ENCODE peak calls at places on chromosomes 1 and 21, in five cellular contexts. A, S, W, T and J are unnamed samples.

GRCh38 chr1:201021333-201022177 is 2.0 kb downstream of the KIF21B start:
- DNase-seq in A (no peak), S (no peak), W (no peak), T (no peak), J (no peak)

GRCh38 chr1:230270185-230270939 is 155.8 kb downstream of the PGBD5 start:
- DNase-seq in A (no peak), S (no peak), W (no peak), T (no peak), J (no peak)

GRCh38 chr1:229572286-229572685 is 13.8 kb upstream of the ABCB10 start:
- DNase-seq in A (no peak), S (no peak), W (no peak), T (no peak), J (no peak)

GRCh38 chr1:77975907-77976306 is 3.0 kb downstream of the FUBP1 start:
- DNase-seq in A (no peak), S (no peak), W (no peak), T (no peak), J (no peak)

GRCh38 chr1:229372251-229372650 is 29.4 kb upstream of the CCSAP start:
- DNase-seq in A (no peak), S (no peak), W (no peak), T (no peak), J (no peak)

GRCh38 chr1:27787895-27788294 is 14.9 kb downstream of the STX12 start:
- DNase-seq in A (no peak), S (peak; percentile 28), W (no peak), T (no peak), J (no peak)

GRCh38 chr1:52056110-52056936 is at the start of gene BTF3L4:
- DNase-seq in A (peak; percentile 97), S (peak; percentile 73), W (peak; percentile 95), T (no peak), J (peak; percentile 93)

GRCh38 chr1:3068400-3069361 is at the start of gene PRDM16:
- DNase-seq in A (peak; percentile 65), S (no peak), W (peak; percentile 68), T (no peak), J (peak; percentile 60)

GRCh38 chr1:26531651-26532131 is 2.1 kb downstream of the RPS6KA1 start:
- DNase-seq in A (no peak), S (no peak), W (no peak), T (no peak), J (peak; percentile 16)

GRCh38 chr1:6513296-6513928 is 21.9 kb upstream of the PLEKHG5 start:
- DNase-seq in A (no peak), S (no peak), W (no peak), T (no peak), J (no peak)

GRCh38 chr1:211874521-211875347 is 44.2 kb upstream of the LPGAT1 start:
- DNase-seq in A (peak; percentile 40), S (no peak), W (no peak), T (no peak), J (no peak)

GRCh38 chr1:225653463-225654276 is 747 bp upstream of the ENAH start:
- DNase-seq in A (peak; percentile 80), S (peak; percentile 33), W (peak; percentile 82), T (peak; percentile 17), J (peak; percentile 63)

GRCh38 chr21:33268392-33268735 is 2.2 kb downstream of the IL10RB start:
- DNase-seq in A (no peak), S (no peak), W (no peak), T (no peak), J (no peak)